ENCODE peak calls at places on chromosomes 11 and 22, in ten cellular contexts. V is NCI-H2107; Q is cerebellum; W is H7; A is SK-N-SH; R is T-helper 9 cell; L is stimulated activated CD8-positive, alpha-beta memory T cell treated with anti-CD3 and anti-CD28 coated beads, Interleukin-4, amount 100 ng/mL, for 24 hours; H is epithelial cell of esophagus; M is tibial artery; P is left lung. K is an unnamed sample.

GRCh38 chr11:2377511-2378443 is 667 bp downstream of the CD81 start:
- DNase-seq in M (peak), W (peak), A (peak), R (peak), P (peak), V (no peak), Q (peak), H (peak), L (no peak), K (peak)

GRCh38 chr11:63998558-63999348 is 12.5 kb downstream of the OTUB1 start:
- DNase-seq in M (no peak), W (peak), L (no peak), R (no peak), H (peak), P (peak), A (peak), Q (no peak), V (no peak), K (no peak)

GRCh38 chr11:64998141-64998540 is 1.4 kb upstream of the BATF2 start:
- DNase-seq in H (no peak), M (no peak), V (no peak), W (no peak), A (peak), R (no peak), L (no peak), P (no peak), Q (no peak), K (no peak)

GRCh38 chr11:5514841-5515240 is 1.7 kb downstream of the UBQLNL start:
- DNase-seq in Q (no peak), M (no peak), L (no peak), H (no peak), V (no peak), W (no peak), R (no peak), A (no peak), P (no peak), K (no peak)

GRCh38 chr11:110336054-110336453 is 39.6 kb upstream of the RDX start:
- DNase-seq in W (no peak), Q (no peak), P (no peak), R (no peak), L (no peak), H (no peak), M (no peak), V (no peak), A (no peak), K (no peak)

GRCh38 chr11:35980646-35981402 is 37.0 kb downstream of the LDLRAD3 start:
- DNase-seq in L (no peak), M (no peak), A (no peak), R (no peak), P (no peak), Q (no peak), H (no peak), W (no peak), V (no peak), K (no peak)

GRCh38 chr11:75858613-75859012 is 43.6 kb downstream of the UVRAG start:
- DNase-seq in A (no peak), P (no peak), M (no peak), H (peak), W (no peak), Q (no peak), L (no peak), V (no peak), R (no peak), K (no peak)

GRCh38 chr11:72721689-72722049 is 30.5 kb downstream of the ARAP1 start:
- DNase-seq in H (peak), Q (no peak), V (no peak), M (no peak), R (peak), P (peak), W (no peak), A (no peak), L (peak), K (no peak)

GRCh38 chr11:85826096-85826855 is 15.3 kb upstream of the SYTL2 start:
- DNase-seq in Q (peak), R (no peak), W (peak), L (no peak), M (no peak), A (peak), P (no peak), H (peak), V (no peak), K (peak)

GRCh38 chr11:13462311-13462927 is 603 bp downstream of the BTBD10 start:
- DNase-seq in H (peak), M (peak), V (peak), R (peak), A (peak), W (peak), Q (peak), L (peak), P (peak), K (peak)

GRCh38 chr11:45847908-45848316 is 637 bp downstream of the CRY2 start:
- DNase-seq in V (no peak), H (peak), R (peak), L (peak), M (peak), W (peak), Q (no peak), P (no peak), A (peak), K (peak)

GRCh38 chr11:86418929-86419328 is 44.2 kb downstream of the CCDC81 start:
- DNase-seq in W (no peak), Q (no peak), P (no peak), L (no peak), R (no peak), M (no peak), V (no peak), A (no peak), H (peak), K (no peak)

GRCh38 chr22:19519041-19519926 is 4.9 kb downstream of the CLDN5 start:
- DNase-seq in W (no peak), V (no peak), A (no peak), P (no peak), Q (no peak), L (no peak), H (no peak), R (no peak), M (no peak), K (no peak)

GRCh38 chr11:26976389-26976788 is 17.5 kb upstream of the FIBIN start:
- DNase-seq in H (peak), W (no peak), L (no peak), V (no peak), Q (no peak), M (no peak), P (no peak), A (no peak), R (no peak), K (no peak)

GRCh38 chr11:107565219-107565937 is at the start of gene ALKBH8:
- DNase-seq in W (peak), L (peak), M (peak), Q (peak), A (peak), H (peak), R (peak), P (peak), V (peak), K (peak)

GRCh38 chr11:128069665-128070064 is 517.7 kb downstream of the ETS1 start:
- DNase-seq in Q (no peak), H (no peak), M (no peak), A (no peak), L (no peak), V (no peak), W (no peak), R (no peak), P (no peak), K (no peak)

GRCh38 chr11:126084608-126084912 is 21.9 kb upstream of the CDON start:
- DNase-seq in M (no peak), V (no peak), R (no peak), L (no peak), W (no peak), Q (no peak), H (no peak), P (no peak), A (no peak), K (no peak)

GRCh38 chr11:82972103-82972502 is 70.6 kb downstream of the DDIAS start:
- DNase-seq in W (no peak), V (no peak), L (no peak), Q (no peak), H (no peak), R (no peak), P (no peak), A (no peak), M (no peak), K (no peak)

GRCh38 chr11:72190581-72191205 is 1.2 kb upstream of the FOLR1 start:
- DNase-seq in W (no peak), M (no peak), H (no peak), Q (no peak), V (no peak), A (no peak), L (no peak), R (no peak), P (no peak), K (no peak)

GRCh38 chr22:31561238-31561887 is 65.0 kb downstream of the SFI1 start:
- DNase-seq in P (peak), M (peak), L (peak), H (peak), W (peak), Q (peak), A (peak), V (peak), R (peak), K (peak)

GRCh38 chr11:13647391-13647790 is 21.1 kb upstream of the FAR1 start:
- DNase-seq in H (no peak), V (no peak), Q (no peak), L (no peak), M (no peak), A (no peak), R (no peak), W (no peak), P (no peak), K (no peak)

GRCh38 chr11:6438979-6439571 is 1.7 kb downstream of the HPX start:
- DNase-seq in A (peak), H (peak), W (peak), Q (peak), P (no peak), M (peak), R (no peak), L (no peak), V (peak), K (no peak)

GRCh38 chr11:19953909-19954308 is 206.4 kb downstream of the DBX1 start:
- DNase-seq in R (no peak), P (no peak), L (no peak), A (no peak), M (no peak), H (peak), V (peak), Q (peak), W (no peak), K (no peak)

GRCh38 chr11:118115048-118115447 is 28.3 kb upstream of the SMIM35 start:
- DNase-seq in L (no peak), H (no peak), V (no peak), W (no peak), Q (no peak), P (no peak), M (no peak), R (no peak), A (no peak), K (no peak)

GRCh38 chr11:58030653-58031052 is at the start of gene OR6Q1:
- DNase-seq in A (no peak), H (no peak), V (no peak), Q (no peak), W (no peak), L (no peak), P (no peak), R (no peak), M (no peak), K (no peak)

GRCh38 chr11:114200785-114201184 is 95.4 kb upstream of the NNMT start:
- DNase-seq in W (no peak), H (no peak), L (no peak), Q (no peak), M (no peak), V (no peak), P (no peak), A (no peak), R (no peak), K (no peak)

GRCh38 chr11:66438009-66438503 is 592 bp downstream of the MRPL11 start:
- DNase-seq in A (no peak), H (no peak), P (no peak), V (no peak), R (no peak), Q (no peak), M (no peak), W (peak), L (no peak), K (no peak)

GRCh38 chr11:73189315-73189714 is 28.8 kb upstream of the P2RY2 start:
- DNase-seq in Q (no peak), A (no peak), L (no peak), M (peak), V (no peak), W (no peak), P (peak), R (no peak), H (no peak), K (peak)

GRCh38 chr11:26344647-26345046 is 12.7 kb downstream of the ANO3 start:
- DNase-seq in M (no peak), W (no peak), A (no peak), Q (no peak), R (no peak), P (no peak), L (no peak), H (no peak), V (no peak), K (no peak)